ENCODE peak calls at places on chromosomes 3 and 15, in five cellular contexts. E is heart right ventricle; K is GM23338; G is adrenal gland; T is stimulated activated CD4-positive, alpha-beta T cell treated with anti-CD3 and anti-CD28 coated beads, Interleukin-12 subunit alpha, Interleukin-12 subunit beta, amount 100 ng/mL, for 48 hours. X is an unnamed sample.

GRCh38 chr15:99411234-99411633 is 154.6 kb upstream of the MEF2A start:
- DNase-seq in E (no peak), K (no peak), G (no peak), T (no peak), X (no peak)

GRCh38 chr15:93617443-93617842 is 528.4 kb upstream of the RGMA start:
- DNase-seq in E (no peak), K (no peak), G (no peak), T (no peak), X (no peak)

GRCh38 chr15:80620141-80620540 is 75.0 kb upstream of the ABHD17C start:
- DNase-seq in E (no peak), K (no peak), G (no peak), T (no peak), X (no peak)

GRCh38 chr3:194488007-194488742 is 1.4 kb upstream of the ATP13A3 start:
- DNase-seq in E (no peak), K (no peak), G (no peak), T (no peak), X (peak)

GRCh38 chr3:186742618-186743335 is 25.6 kb downstream of the KNG1 start:
- DNase-seq in E (no peak), K (no peak), G (no peak), T (no peak), X (no peak)

GRCh38 chr3:176661432-176661964 is 535.8 kb downstream of the TBL1XR1 start:
- DNase-seq in E (no peak), K (no peak), G (no peak), T (no peak), X (no peak)

GRCh38 chr3:100277255-100277800 is 16.5 kb downstream of the TBC1D23 start:
- DNase-seq in E (no peak), K (no peak), G (no peak), T (no peak), X (peak)

GRCh38 chr3:194711286-194711685 is 25.6 kb downstream of the FAM43A start:
- DNase-seq in E (no peak), K (no peak), G (no peak), T (no peak), X (no peak)

GRCh38 chr15:85168642-85169173 is 187.1 kb downstream of the PDE8A start:
- DNase-seq in E (no peak), K (peak), G (no peak), T (peak), X (no peak)

GRCh38 chr15:53539878-53540277 is 219.6 kb downstream of the WDR72 start:
- DNase-seq in E (no peak), K (no peak), G (no peak), T (no peak), X (no peak)

GRCh38 chr15:68817304-68818087 is 3.2 kb downstream of the ANP32A start:
- DNase-seq in E (peak), K (peak), G (peak), T (peak), X (peak)

GRCh38 chr15:75225951-75226732 is 24.5 kb downstream of the C15orf39 start:
- DNase-seq in E (no peak), K (no peak), G (no peak), T (no peak), X (no peak)

GRCh38 chr15:76912430-76912829 is 7.3 kb upstream of the SCAPER start:
- DNase-seq in E (no peak), K (no peak), G (no peak), T (no peak), X (no peak)

GRCh38 chr15:72200395-72201237 is 3.0 kb upstream of the GRAMD2A start:
- DNase-seq in E (no peak), K (no peak), G (no peak), T (no peak), X (peak)

GRCh38 chr3:157436583-157437300 is at the start of gene PTX3:
- DNase-seq in E (peak), K (peak), G (no peak), T (no peak), X (peak)